ENCODE peak calls at places on chromosomes 2 and 18, in seven cellular contexts. One of them, this sample, is unnamed.

GRCh38 chr2:15919716-15920444 is 20.5 kb upstream of the MYCN start:
- DNase-seq in GM12865: no peak
- DNase-seq in endothelial cell of umbilical vein: no peak
- DNase-seq in ovary: no peak
- DNase-seq in GM23338: no peak
- DNase-seq in choroid plexus epithelial cell: no peak
- DNase-seq in OCI-LY7: no peak
- DNase-seq in this sample: no peak

GRCh38 chr2:186771395-186771794 is 77.5 kb downstream of the FAM171B start:
- DNase-seq in endothelial cell of umbilical vein: no peak
- DNase-seq in GM12865: no peak
- DNase-seq in choroid plexus epithelial cell: peak
- DNase-seq in OCI-LY7: no peak
- DNase-seq in ovary: no peak
- DNase-seq in GM23338: peak
- DNase-seq in this sample: no peak

GRCh38 chr2:218238896-218239295 is 21.9 kb downstream of the ARPC2 start:
- DNase-seq in endothelial cell of umbilical vein: no peak
- DNase-seq in OCI-LY7: no peak
- DNase-seq in ovary: no peak
- DNase-seq in GM12865: no peak
- DNase-seq in GM23338: no peak
- DNase-seq in choroid plexus epithelial cell: no peak
- DNase-seq in this sample: no peak

GRCh38 chr2:234502919-234503285 is 6.0 kb upstream of the ARL4C start:
- DNase-seq in GM23338: no peak
- DNase-seq in OCI-LY7: no peak
- DNase-seq in choroid plexus epithelial cell: peak
- DNase-seq in endothelial cell of umbilical vein: no peak
- DNase-seq in GM12865: no peak
- DNase-seq in ovary: no peak
- DNase-seq in this sample: no peak

GRCh38 chr2:122670932-122671331 is 915.5 kb downstream of the TSN start:
- DNase-seq in OCI-LY7: no peak
- DNase-seq in choroid plexus epithelial cell: no peak
- DNase-seq in GM12865: no peak
- DNase-seq in endothelial cell of umbilical vein: no peak
- DNase-seq in GM23338: no peak
- DNase-seq in ovary: no peak
- DNase-seq in this sample: no peak

GRCh38 chr18:48193521-48194251 is 215.5 kb downstream of the ZBTB7C start:
- DNase-seq in choroid plexus epithelial cell: no peak
- DNase-seq in GM12865: no peak
- DNase-seq in ovary: peak
- DNase-seq in GM23338: no peak
- DNase-seq in OCI-LY7: no peak
- DNase-seq in endothelial cell of umbilical vein: no peak
- DNase-seq in this sample: no peak

GRCh38 chr2:156896294-156896693 is 361.2 kb upstream of the GALNT5 start:
- DNase-seq in choroid plexus epithelial cell: peak
- DNase-seq in OCI-LY7: no peak
- DNase-seq in ovary: no peak
- DNase-seq in GM12865: peak
- DNase-seq in endothelial cell of umbilical vein: peak
- DNase-seq in GM23338: no peak
- DNase-seq in this sample: no peak

GRCh38 chr2:153811516-153811915 is 60.2 kb upstream of the GALNT13 start:
- DNase-seq in GM12865: no peak
- DNase-seq in choroid plexus epithelial cell: no peak
- DNase-seq in ovary: no peak
- DNase-seq in GM23338: no peak
- DNase-seq in OCI-LY7: no peak
- DNase-seq in endothelial cell of umbilical vein: no peak
- DNase-seq in this sample: no peak

GRCh38 chr18:64981915-64982314 is 768.9 kb upstream of the CDH7 start:
- DNase-seq in GM23338: no peak
- DNase-seq in choroid plexus epithelial cell: no peak
- DNase-seq in GM12865: no peak
- DNase-seq in ovary: no peak
- DNase-seq in OCI-LY7: no peak
- DNase-seq in endothelial cell of umbilical vein: no peak
- DNase-seq in this sample: no peak

GRCh38 chr2:176099737-176100546 is at the start of gene HOXD12:
- DNase-seq in GM12865: no peak
- DNase-seq in ovary: no peak
- DNase-seq in endothelial cell of umbilical vein: no peak
- DNase-seq in choroid plexus epithelial cell: no peak
- DNase-seq in GM23338: no peak
- DNase-seq in OCI-LY7: no peak
- DNase-seq in this sample: no peak

GRCh38 chr2:173171924-173172643 is 96.4 kb downstream of the MAP3K20 start:
- DNase-seq in OCI-LY7: no peak
- DNase-seq in endothelial cell of umbilical vein: no peak
- DNase-seq in GM23338: no peak
- DNase-seq in ovary: no peak
- DNase-seq in GM12865: no peak
- DNase-seq in choroid plexus epithelial cell: peak
- DNase-seq in this sample: no peak

GRCh38 chr2:121554998-121555397 is 24.3 kb downstream of the RNU4ATAC start:
- DNase-seq in endothelial cell of umbilical vein: no peak
- DNase-seq in OCI-LY7: no peak
- DNase-seq in ovary: no peak
- DNase-seq in GM23338: no peak
- DNase-seq in choroid plexus epithelial cell: no peak
- DNase-seq in GM12865: no peak
- DNase-seq in this sample: no peak

GRCh38 chr2:191155608-191156071 is 4.8 kb upstream of the STAT4 start:
- DNase-seq in GM12865: peak
- DNase-seq in GM23338: no peak
- DNase-seq in endothelial cell of umbilical vein: peak
- DNase-seq in OCI-LY7: peak
- DNase-seq in choroid plexus epithelial cell: peak
- DNase-seq in ovary: no peak
- DNase-seq in this sample: no peak

GRCh38 chr2:169640104-169640503 is 54.1 kb downstream of the CFAP210 start:
- DNase-seq in GM12865: no peak
- DNase-seq in endothelial cell of umbilical vein: no peak
- DNase-seq in ovary: no peak
- DNase-seq in GM23338: no peak
- DNase-seq in OCI-LY7: no peak
- DNase-seq in choroid plexus epithelial cell: no peak
- DNase-seq in this sample: no peak

GRCh38 chr2:73859721-73860586 is 31.2 kb downstream of the STAMBP start:
- DNase-seq in choroid plexus epithelial cell: peak
- DNase-seq in endothelial cell of umbilical vein: peak
- DNase-seq in GM12865: no peak
- DNase-seq in ovary: no peak
- DNase-seq in GM23338: no peak
- DNase-seq in OCI-LY7: no peak
- DNase-seq in this sample: peak

GRCh38 chr2:233461481-233461891 is 105.1 kb downstream of the USP40 start:
- DNase-seq in choroid plexus epithelial cell: no peak
- DNase-seq in endothelial cell of umbilical vein: no peak
- DNase-seq in GM12865: no peak
- DNase-seq in ovary: no peak
- DNase-seq in OCI-LY7: no peak
- DNase-seq in GM23338: no peak
- DNase-seq in this sample: no peak

DNA sequence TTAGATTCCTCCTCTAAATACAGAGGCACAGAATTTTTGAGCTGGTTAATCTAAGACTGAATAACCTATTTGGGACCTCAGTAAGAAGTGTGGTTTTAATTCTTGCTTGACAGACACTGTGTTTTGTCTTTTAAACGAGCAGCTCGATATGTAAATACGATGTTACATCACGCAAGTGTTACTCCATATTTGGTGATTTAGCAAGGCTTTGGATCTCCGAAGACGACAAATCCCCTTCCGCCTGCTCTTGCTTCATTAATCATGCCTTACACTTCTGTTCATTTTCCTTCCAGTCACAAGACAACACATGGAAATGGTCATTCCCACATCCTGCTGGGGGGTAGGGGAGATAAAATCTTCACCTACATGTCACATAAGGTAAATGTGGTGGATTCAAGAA is 9.4 kb downstream of the BCL11A start:
- DNase-seq in endothelial cell of umbilical vein: no peak
- DNase-seq in GM23338: peak
- DNase-seq in ovary: no peak
- DNase-seq in choroid plexus epithelial cell: no peak
- DNase-seq in OCI-LY7: no peak
- DNase-seq in GM12865: no peak
- DNase-seq in this sample: no peak
- H3K4me3 ChIP-seq in endothelial cell of umbilical vein: no peak
- H3K4me3 ChIP-seq in GM23338: no peak
- H3K4me3 ChIP-seq in ovary: no peak
- H3K4me3 ChIP-seq in choroid plexus epithelial cell: no peak
- H3K4me3 ChIP-seq in OCI-LY7: peak
- H3K4me3 ChIP-seq in GM12865: no peak
- H3K4me3 ChIP-seq in this sample: no peak

DNA sequence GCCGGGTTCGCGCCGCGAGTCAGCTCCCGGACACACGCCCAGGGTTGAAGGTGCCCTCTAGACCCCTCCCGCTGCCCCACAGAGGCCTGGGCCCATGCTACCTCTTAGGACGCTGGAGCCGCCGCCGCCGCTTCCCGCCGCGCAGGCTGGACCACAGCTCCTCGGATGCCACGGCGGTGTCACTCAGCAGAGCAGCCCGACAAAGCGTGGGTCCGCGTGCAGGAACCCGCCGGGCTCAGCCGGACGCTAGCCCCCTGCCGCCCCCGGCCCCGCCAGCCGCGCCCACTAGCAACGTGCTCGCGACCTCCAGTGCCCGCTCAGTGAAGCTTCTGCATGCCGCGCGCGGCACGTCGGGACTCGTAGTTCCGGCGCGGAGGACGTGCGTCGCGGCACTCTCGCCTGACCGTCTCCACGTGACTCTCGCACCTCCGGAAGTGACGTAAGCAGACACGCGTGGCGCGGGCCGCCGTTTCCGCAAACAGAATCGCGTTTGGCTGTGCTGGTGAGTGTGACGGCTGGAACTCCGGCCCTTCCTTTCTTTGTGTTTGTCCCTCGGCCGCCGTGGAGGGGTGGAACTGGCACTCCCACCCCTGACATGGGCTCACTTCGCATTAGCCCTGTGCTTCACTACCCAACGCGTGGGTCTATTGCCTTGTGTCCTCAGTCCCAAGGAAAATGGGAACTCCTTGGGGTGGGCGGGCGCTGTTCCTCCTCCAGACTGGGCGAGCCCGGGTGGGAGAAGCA is at the start of the genes FAM210A and RNMT:
- DNase-seq in GM12865: peak
- DNase-seq in choroid plexus epithelial cell: peak
- DNase-seq in GM23338: peak
- DNase-seq in endothelial cell of umbilical vein: peak
- DNase-seq in OCI-LY7: peak
- DNase-seq in ovary: peak
- DNase-seq in this sample: peak
- TF ChIP-seq CTCF in GM12865: peak
- TF ChIP-seq CTCF in choroid plexus epithelial cell: no peak
- TF ChIP-seq CTCF in GM23338: no peak
- TF ChIP-seq CTCF in endothelial cell of umbilical vein: no peak
- TF ChIP-seq CTCF in OCI-LY7: peak
- TF ChIP-seq CTCF in ovary: no peak
- TF ChIP-seq CTCF in this sample: peak

GRCh38 chr2:178415979-178416378 is 35.0 kb downstream of the PRKRA start:
- DNase-seq in choroid plexus epithelial cell: no peak
- DNase-seq in GM12865: no peak
- DNase-seq in ovary: no peak
- DNase-seq in GM23338: no peak
- DNase-seq in endothelial cell of umbilical vein: no peak
- DNase-seq in OCI-LY7: no peak
- DNase-seq in this sample: no peak
- H3K4me3 ChIP-seq in choroid plexus epithelial cell: no peak
- H3K4me3 ChIP-seq in GM12865: no peak
- H3K4me3 ChIP-seq in ovary: no peak
- H3K4me3 ChIP-seq in GM23338: no peak
- H3K4me3 ChIP-seq in endothelial cell of umbilical vein: no peak
- H3K4me3 ChIP-seq in OCI-LY7: no peak
- H3K4me3 ChIP-seq in this sample: no peak

GRCh38 chr2:177930916-177931315 is 141.7 kb downstream of the PDE11A start:
- DNase-seq in ovary: no peak
- DNase-seq in choroid plexus epithelial cell: no peak
- DNase-seq in OCI-LY7: no peak
- DNase-seq in endothelial cell of umbilical vein: no peak
- DNase-seq in GM12865: no peak
- DNase-seq in GM23338: no peak
- DNase-seq in this sample: no peak
- TF ChIP-seq CTCF in ovary: no peak
- TF ChIP-seq CTCF in choroid plexus epithelial cell: no peak
- TF ChIP-seq CTCF in OCI-LY7: no peak
- TF ChIP-seq CTCF in endothelial cell of umbilical vein: no peak
- TF ChIP-seq CTCF in GM12865: no peak
- TF ChIP-seq CTCF in GM23338: no peak
- TF ChIP-seq CTCF in this sample: no peak

GRCh38 chr2:178482437-178482836 is 2.2 kb downstream of the PLEKHA3 start:
- DNase-seq in endothelial cell of umbilical vein: no peak
- DNase-seq in choroid plexus epithelial cell: no peak
- DNase-seq in OCI-LY7: peak
- DNase-seq in GM23338: peak
- DNase-seq in GM12865: peak
- DNase-seq in ovary: no peak
- DNase-seq in this sample: no peak
- H3K4me3 ChIP-seq in endothelial cell of umbilical vein: no peak
- H3K4me3 ChIP-seq in choroid plexus epithelial cell: no peak
- H3K4me3 ChIP-seq in OCI-LY7: peak
- H3K4me3 ChIP-seq in GM23338: no peak
- H3K4me3 ChIP-seq in GM12865: no peak
- H3K4me3 ChIP-seq in ovary: no peak
- H3K4me3 ChIP-seq in this sample: peak

DNA sequence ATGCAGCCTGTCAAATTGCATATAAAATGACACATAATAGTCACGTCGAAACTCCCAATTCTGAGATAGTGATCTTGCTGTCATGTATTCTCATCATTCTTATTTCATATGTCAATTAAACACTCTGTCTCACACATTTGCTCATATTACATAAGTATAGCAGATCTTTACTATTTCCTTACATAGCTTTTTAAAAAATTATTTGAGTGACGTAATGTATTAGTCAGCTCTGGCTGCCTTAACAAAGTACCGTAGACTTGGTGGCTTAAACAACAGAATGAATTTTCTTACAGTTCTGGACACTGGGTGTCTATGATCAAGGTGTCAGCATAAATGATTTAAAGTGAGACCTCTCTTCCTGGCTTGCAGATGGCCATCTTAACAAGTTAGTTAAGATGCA is 1032.3 kb upstream of the NRXN1 start:
- DNase-seq in OCI-LY7: no peak
- DNase-seq in choroid plexus epithelial cell: no peak
- DNase-seq in endothelial cell of umbilical vein: no peak
- DNase-seq in GM23338: no peak
- DNase-seq in ovary: no peak
- DNase-seq in GM12865: no peak
- DNase-seq in this sample: no peak
- TF ChIP-seq CTCF in OCI-LY7: no peak
- TF ChIP-seq CTCF in choroid plexus epithelial cell: no peak
- TF ChIP-seq CTCF in endothelial cell of umbilical vein: no peak
- TF ChIP-seq CTCF in GM23338: no peak
- TF ChIP-seq CTCF in ovary: no peak
- TF ChIP-seq CTCF in GM12865: no peak
- TF ChIP-seq CTCF in this sample: no peak

GRCh38 chr2:110991951-110992350 is 128.8 kb upstream of the BCL2L11 start:
- DNase-seq in OCI-LY7: no peak
- DNase-seq in GM12865: no peak
- DNase-seq in ovary: no peak
- DNase-seq in choroid plexus epithelial cell: no peak
- DNase-seq in GM23338: no peak
- DNase-seq in endothelial cell of umbilical vein: no peak
- DNase-seq in this sample: no peak
- H3K4me3 ChIP-seq in OCI-LY7: no peak
- H3K4me3 ChIP-seq in GM12865: no peak
- H3K4me3 ChIP-seq in ovary: no peak
- H3K4me3 ChIP-seq in choroid plexus epithelial cell: no peak
- H3K4me3 ChIP-seq in GM23338: no peak
- H3K4me3 ChIP-seq in endothelial cell of umbilical vein: no peak
- H3K4me3 ChIP-seq in this sample: no peak